ENCODE peak calls at places on chromosomes 7 and 10, in ten cellular contexts. One of them, this sample, is unnamed.

GRCh38 chr7:5773661-5774086 is 7.8 kb downstream of the RNF216 start:
- DNase-seq in GM13977: no peak
- DNase-seq in OCI-LY7: no peak
- DNase-seq in effector CD4-positive, alpha-beta T cell: no peak
- DNase-seq in activated naive CD8-positive, alpha-beta T cell treated with anti-CD3 and anti-CD28 coated beads, Interleukin-2, amount 50 U/mL, for 24 hours: peak; percentile 75
- DNase-seq in stimulated activated CD8-positive, alpha-beta memory T cell treated with anti-CD3 and anti-CD28 coated beads, Interleukin-7, amount 100 ng/mL, for 24 hours: no peak
- DNase-seq in stimulated activated CD4-positive, alpha-beta T cell treated with anti-CD3 and anti-CD28 coated beads, Interleukin-1b, Interleukin-23, amount 100 ng/mL, for 48 hours: peak; percentile 59
- DNase-seq in activated CD4-positive, CD25-positive, alpha-beta regulatory T cell treated with anti-CD3 and anti-CD28 coated beads, Interleukin-2, amount 50 U/mL, for 16 hours: no peak
- DNase-seq in NCI-H510A: no peak
- DNase-seq in effector memory CD8-positive, alpha-beta T cell: no peak
- DNase-seq in this sample: peak; percentile 97

GRCh38 chr7:376306-376969 is 86.5 kb downstream of the FOXL3 start:
- DNase-seq in GM13977: no peak
- DNase-seq in OCI-LY7: no peak
- DNase-seq in effector CD4-positive, alpha-beta T cell: no peak
- DNase-seq in activated naive CD8-positive, alpha-beta T cell treated with anti-CD3 and anti-CD28 coated beads, Interleukin-2, amount 50 U/mL, for 24 hours: peak; percentile 2
- DNase-seq in stimulated activated CD8-positive, alpha-beta memory T cell treated with anti-CD3 and anti-CD28 coated beads, Interleukin-7, amount 100 ng/mL, for 24 hours: no peak
- DNase-seq in stimulated activated CD4-positive, alpha-beta T cell treated with anti-CD3 and anti-CD28 coated beads, Interleukin-1b, Interleukin-23, amount 100 ng/mL, for 48 hours: no peak
- DNase-seq in activated CD4-positive, CD25-positive, alpha-beta regulatory T cell treated with anti-CD3 and anti-CD28 coated beads, Interleukin-2, amount 50 U/mL, for 16 hours: no peak
- DNase-seq in NCI-H510A: no peak
- DNase-seq in effector memory CD8-positive, alpha-beta T cell: no peak
- DNase-seq in this sample: no peak

GRCh38 chr7:105839271-105839670 is 37.1 kb downstream of the ATXN7L1 start:
- DNase-seq in GM13977: no peak
- DNase-seq in OCI-LY7: no peak
- DNase-seq in effector CD4-positive, alpha-beta T cell: no peak
- DNase-seq in activated naive CD8-positive, alpha-beta T cell treated with anti-CD3 and anti-CD28 coated beads, Interleukin-2, amount 50 U/mL, for 24 hours: no peak
- DNase-seq in stimulated activated CD8-positive, alpha-beta memory T cell treated with anti-CD3 and anti-CD28 coated beads, Interleukin-7, amount 100 ng/mL, for 24 hours: no peak
- DNase-seq in stimulated activated CD4-positive, alpha-beta T cell treated with anti-CD3 and anti-CD28 coated beads, Interleukin-1b, Interleukin-23, amount 100 ng/mL, for 48 hours: no peak
- DNase-seq in activated CD4-positive, CD25-positive, alpha-beta regulatory T cell treated with anti-CD3 and anti-CD28 coated beads, Interleukin-2, amount 50 U/mL, for 16 hours: no peak
- DNase-seq in NCI-H510A: no peak
- DNase-seq in effector memory CD8-positive, alpha-beta T cell: no peak
- DNase-seq in this sample: no peak

GRCh38 chr10:43076876-43077420 is at the start of gene RET:
- DNase-seq in GM13977: peak; percentile 76
- DNase-seq in OCI-LY7: no peak
- DNase-seq in effector CD4-positive, alpha-beta T cell: no peak
- DNase-seq in activated naive CD8-positive, alpha-beta T cell treated with anti-CD3 and anti-CD28 coated beads, Interleukin-2, amount 50 U/mL, for 24 hours: peak; percentile 4
- DNase-seq in stimulated activated CD8-positive, alpha-beta memory T cell treated with anti-CD3 and anti-CD28 coated beads, Interleukin-7, amount 100 ng/mL, for 24 hours: peak; percentile 5
- DNase-seq in stimulated activated CD4-positive, alpha-beta T cell treated with anti-CD3 and anti-CD28 coated beads, Interleukin-1b, Interleukin-23, amount 100 ng/mL, for 48 hours: peak; percentile 12
- DNase-seq in activated CD4-positive, CD25-positive, alpha-beta regulatory T cell treated with anti-CD3 and anti-CD28 coated beads, Interleukin-2, amount 50 U/mL, for 16 hours: no peak
- DNase-seq in NCI-H510A: no peak
- DNase-seq in effector memory CD8-positive, alpha-beta T cell: no peak
- DNase-seq in this sample: no peak

GRCh38 chr7:50415844-50416243 is 34.3 kb downstream of the FIGNL1 start:
- DNase-seq in GM13977: no peak
- DNase-seq in OCI-LY7: no peak
- DNase-seq in effector CD4-positive, alpha-beta T cell: no peak
- DNase-seq in activated naive CD8-positive, alpha-beta T cell treated with anti-CD3 and anti-CD28 coated beads, Interleukin-2, amount 50 U/mL, for 24 hours: no peak
- DNase-seq in stimulated activated CD8-positive, alpha-beta memory T cell treated with anti-CD3 and anti-CD28 coated beads, Interleukin-7, amount 100 ng/mL, for 24 hours: no peak
- DNase-seq in stimulated activated CD4-positive, alpha-beta T cell treated with anti-CD3 and anti-CD28 coated beads, Interleukin-1b, Interleukin-23, amount 100 ng/mL, for 48 hours: no peak
- DNase-seq in activated CD4-positive, CD25-positive, alpha-beta regulatory T cell treated with anti-CD3 and anti-CD28 coated beads, Interleukin-2, amount 50 U/mL, for 16 hours: no peak
- DNase-seq in NCI-H510A: no peak
- DNase-seq in effector memory CD8-positive, alpha-beta T cell: no peak
- DNase-seq in this sample: no peak

GRCh38 chr10:43931308-43931930 is 282.7 kb upstream of the ZNF32 start:
- DNase-seq in GM13977: no peak
- DNase-seq in OCI-LY7: no peak
- DNase-seq in effector CD4-positive, alpha-beta T cell: no peak
- DNase-seq in activated naive CD8-positive, alpha-beta T cell treated with anti-CD3 and anti-CD28 coated beads, Interleukin-2, amount 50 U/mL, for 24 hours: no peak
- DNase-seq in stimulated activated CD8-positive, alpha-beta memory T cell treated with anti-CD3 and anti-CD28 coated beads, Interleukin-7, amount 100 ng/mL, for 24 hours: no peak
- DNase-seq in stimulated activated CD4-positive, alpha-beta T cell treated with anti-CD3 and anti-CD28 coated beads, Interleukin-1b, Interleukin-23, amount 100 ng/mL, for 48 hours: no peak
- DNase-seq in activated CD4-positive, CD25-positive, alpha-beta regulatory T cell treated with anti-CD3 and anti-CD28 coated beads, Interleukin-2, amount 50 U/mL, for 16 hours: no peak
- DNase-seq in NCI-H510A: no peak
- DNase-seq in effector memory CD8-positive, alpha-beta T cell: no peak
- DNase-seq in this sample: no peak

GRCh38 chr7:156907656-156908055 is 14.7 kb upstream of the LMBR1 start:
- DNase-seq in GM13977: no peak
- DNase-seq in OCI-LY7: no peak
- DNase-seq in effector CD4-positive, alpha-beta T cell: no peak
- DNase-seq in activated naive CD8-positive, alpha-beta T cell treated with anti-CD3 and anti-CD28 coated beads, Interleukin-2, amount 50 U/mL, for 24 hours: no peak
- DNase-seq in stimulated activated CD8-positive, alpha-beta memory T cell treated with anti-CD3 and anti-CD28 coated beads, Interleukin-7, amount 100 ng/mL, for 24 hours: no peak
- DNase-seq in stimulated activated CD4-positive, alpha-beta T cell treated with anti-CD3 and anti-CD28 coated beads, Interleukin-1b, Interleukin-23, amount 100 ng/mL, for 48 hours: no peak
- DNase-seq in activated CD4-positive, CD25-positive, alpha-beta regulatory T cell treated with anti-CD3 and anti-CD28 coated beads, Interleukin-2, amount 50 U/mL, for 16 hours: no peak
- DNase-seq in NCI-H510A: no peak
- DNase-seq in effector memory CD8-positive, alpha-beta T cell: no peak
- DNase-seq in this sample: no peak

GRCh38 chr7:36946401-36946739 is 222.1 kb upstream of the AOAH start:
- DNase-seq in GM13977: no peak
- DNase-seq in OCI-LY7: no peak
- DNase-seq in effector CD4-positive, alpha-beta T cell: no peak
- DNase-seq in activated naive CD8-positive, alpha-beta T cell treated with anti-CD3 and anti-CD28 coated beads, Interleukin-2, amount 50 U/mL, for 24 hours: no peak
- DNase-seq in stimulated activated CD8-positive, alpha-beta memory T cell treated with anti-CD3 and anti-CD28 coated beads, Interleukin-7, amount 100 ng/mL, for 24 hours: no peak
- DNase-seq in stimulated activated CD4-positive, alpha-beta T cell treated with anti-CD3 and anti-CD28 coated beads, Interleukin-1b, Interleukin-23, amount 100 ng/mL, for 48 hours: no peak
- DNase-seq in activated CD4-positive, CD25-positive, alpha-beta regulatory T cell treated with anti-CD3 and anti-CD28 coated beads, Interleukin-2, amount 50 U/mL, for 16 hours: no peak
- DNase-seq in NCI-H510A: peak; percentile 40
- DNase-seq in effector memory CD8-positive, alpha-beta T cell: no peak
- DNase-seq in this sample: no peak

GRCh38 chr7:20083781-20084180 is 133.4 kb downstream of the MACC1 start:
- DNase-seq in GM13977: no peak
- DNase-seq in OCI-LY7: no peak
- DNase-seq in effector CD4-positive, alpha-beta T cell: no peak
- DNase-seq in activated naive CD8-positive, alpha-beta T cell treated with anti-CD3 and anti-CD28 coated beads, Interleukin-2, amount 50 U/mL, for 24 hours: no peak
- DNase-seq in stimulated activated CD8-positive, alpha-beta memory T cell treated with anti-CD3 and anti-CD28 coated beads, Interleukin-7, amount 100 ng/mL, for 24 hours: no peak
- DNase-seq in stimulated activated CD4-positive, alpha-beta T cell treated with anti-CD3 and anti-CD28 coated beads, Interleukin-1b, Interleukin-23, amount 100 ng/mL, for 48 hours: peak; percentile 6
- DNase-seq in activated CD4-positive, CD25-positive, alpha-beta regulatory T cell treated with anti-CD3 and anti-CD28 coated beads, Interleukin-2, amount 50 U/mL, for 16 hours: no peak
- DNase-seq in NCI-H510A: no peak
- DNase-seq in effector memory CD8-positive, alpha-beta T cell: no peak
- DNase-seq in this sample: no peak

GRCh38 chr10:16653223-16653622 is 131.5 kb upstream of the C1QL3 start:
- DNase-seq in GM13977: no peak
- DNase-seq in OCI-LY7: no peak
- DNase-seq in effector CD4-positive, alpha-beta T cell: no peak
- DNase-seq in activated naive CD8-positive, alpha-beta T cell treated with anti-CD3 and anti-CD28 coated beads, Interleukin-2, amount 50 U/mL, for 24 hours: no peak
- DNase-seq in stimulated activated CD8-positive, alpha-beta memory T cell treated with anti-CD3 and anti-CD28 coated beads, Interleukin-7, amount 100 ng/mL, for 24 hours: no peak
- DNase-seq in stimulated activated CD4-positive, alpha-beta T cell treated with anti-CD3 and anti-CD28 coated beads, Interleukin-1b, Interleukin-23, amount 100 ng/mL, for 48 hours: no peak
- DNase-seq in activated CD4-positive, CD25-positive, alpha-beta regulatory T cell treated with anti-CD3 and anti-CD28 coated beads, Interleukin-2, amount 50 U/mL, for 16 hours: no peak
- DNase-seq in NCI-H510A: no peak
- DNase-seq in effector memory CD8-positive, alpha-beta T cell: no peak
- DNase-seq in this sample: no peak

GRCh38 chr7:90771281-90771680 is 175.2 kb downstream of the CDK14 start:
- DNase-seq in GM13977: no peak
- DNase-seq in OCI-LY7: no peak
- DNase-seq in effector CD4-positive, alpha-beta T cell: no peak
- DNase-seq in activated naive CD8-positive, alpha-beta T cell treated with anti-CD3 and anti-CD28 coated beads, Interleukin-2, amount 50 U/mL, for 24 hours: no peak
- DNase-seq in stimulated activated CD8-positive, alpha-beta memory T cell treated with anti-CD3 and anti-CD28 coated beads, Interleukin-7, amount 100 ng/mL, for 24 hours: no peak
- DNase-seq in stimulated activated CD4-positive, alpha-beta T cell treated with anti-CD3 and anti-CD28 coated beads, Interleukin-1b, Interleukin-23, amount 100 ng/mL, for 48 hours: no peak
- DNase-seq in activated CD4-positive, CD25-positive, alpha-beta regulatory T cell treated with anti-CD3 and anti-CD28 coated beads, Interleukin-2, amount 50 U/mL, for 16 hours: no peak
- DNase-seq in NCI-H510A: no peak
- DNase-seq in effector memory CD8-positive, alpha-beta T cell: no peak
- DNase-seq in this sample: no peak

GRCh38 chr7:75867390-75867717 is 11.5 kb upstream of the RHBDD2 start:
- DNase-seq in GM13977: no peak
- DNase-seq in OCI-LY7: no peak
- DNase-seq in effector CD4-positive, alpha-beta T cell: no peak
- DNase-seq in activated naive CD8-positive, alpha-beta T cell treated with anti-CD3 and anti-CD28 coated beads, Interleukin-2, amount 50 U/mL, for 24 hours: no peak
- DNase-seq in stimulated activated CD8-positive, alpha-beta memory T cell treated with anti-CD3 and anti-CD28 coated beads, Interleukin-7, amount 100 ng/mL, for 24 hours: no peak
- DNase-seq in stimulated activated CD4-positive, alpha-beta T cell treated with anti-CD3 and anti-CD28 coated beads, Interleukin-1b, Interleukin-23, amount 100 ng/mL, for 48 hours: no peak
- DNase-seq in activated CD4-positive, CD25-positive, alpha-beta regulatory T cell treated with anti-CD3 and anti-CD28 coated beads, Interleukin-2, amount 50 U/mL, for 16 hours: no peak
- DNase-seq in NCI-H510A: no peak
- DNase-seq in effector memory CD8-positive, alpha-beta T cell: no peak
- DNase-seq in this sample: no peak

GRCh38 chr7:116709336-116709735 is 37.3 kb downstream of the MET start:
- DNase-seq in GM13977: no peak
- DNase-seq in OCI-LY7: no peak
- DNase-seq in effector CD4-positive, alpha-beta T cell: no peak
- DNase-seq in activated naive CD8-positive, alpha-beta T cell treated with anti-CD3 and anti-CD28 coated beads, Interleukin-2, amount 50 U/mL, for 24 hours: no peak
- DNase-seq in stimulated activated CD8-positive, alpha-beta memory T cell treated with anti-CD3 and anti-CD28 coated beads, Interleukin-7, amount 100 ng/mL, for 24 hours: no peak
- DNase-seq in stimulated activated CD4-positive, alpha-beta T cell treated with anti-CD3 and anti-CD28 coated beads, Interleukin-1b, Interleukin-23, amount 100 ng/mL, for 48 hours: no peak
- DNase-seq in activated CD4-positive, CD25-positive, alpha-beta regulatory T cell treated with anti-CD3 and anti-CD28 coated beads, Interleukin-2, amount 50 U/mL, for 16 hours: no peak
- DNase-seq in NCI-H510A: no peak
- DNase-seq in effector memory CD8-positive, alpha-beta T cell: no peak
- DNase-seq in this sample: no peak

GRCh38 chr7:4178887-4179286 is 503.2 kb upstream of the FOXK1 start:
- DNase-seq in GM13977: no peak
- DNase-seq in OCI-LY7: no peak
- DNase-seq in effector CD4-positive, alpha-beta T cell: no peak
- DNase-seq in activated naive CD8-positive, alpha-beta T cell treated with anti-CD3 and anti-CD28 coated beads, Interleukin-2, amount 50 U/mL, for 24 hours: no peak
- DNase-seq in stimulated activated CD8-positive, alpha-beta memory T cell treated with anti-CD3 and anti-CD28 coated beads, Interleukin-7, amount 100 ng/mL, for 24 hours: no peak
- DNase-seq in stimulated activated CD4-positive, alpha-beta T cell treated with anti-CD3 and anti-CD28 coated beads, Interleukin-1b, Interleukin-23, amount 100 ng/mL, for 48 hours: no peak
- DNase-seq in activated CD4-positive, CD25-positive, alpha-beta regulatory T cell treated with anti-CD3 and anti-CD28 coated beads, Interleukin-2, amount 50 U/mL, for 16 hours: no peak
- DNase-seq in NCI-H510A: no peak
- DNase-seq in effector memory CD8-positive, alpha-beta T cell: no peak
- DNase-seq in this sample: no peak

GRCh38 chr7:155349601-155350331 is 52.1 kb downstream of the INSIG1 start:
- DNase-seq in GM13977: no peak
- DNase-seq in OCI-LY7: no peak
- DNase-seq in effector CD4-positive, alpha-beta T cell: no peak
- DNase-seq in activated naive CD8-positive, alpha-beta T cell treated with anti-CD3 and anti-CD28 coated beads, Interleukin-2, amount 50 U/mL, for 24 hours: no peak
- DNase-seq in stimulated activated CD8-positive, alpha-beta memory T cell treated with anti-CD3 and anti-CD28 coated beads, Interleukin-7, amount 100 ng/mL, for 24 hours: no peak
- DNase-seq in stimulated activated CD4-positive, alpha-beta T cell treated with anti-CD3 and anti-CD28 coated beads, Interleukin-1b, Interleukin-23, amount 100 ng/mL, for 48 hours: no peak
- DNase-seq in activated CD4-positive, CD25-positive, alpha-beta regulatory T cell treated with anti-CD3 and anti-CD28 coated beads, Interleukin-2, amount 50 U/mL, for 16 hours: no peak
- DNase-seq in NCI-H510A: no peak
- DNase-seq in effector memory CD8-positive, alpha-beta T cell: no peak
- DNase-seq in this sample: no peak

GRCh38 chr7:113086431-113086888 is at the start of gene GPR85:
- DNase-seq in GM13977: peak; percentile 44
- DNase-seq in OCI-LY7: no peak
- DNase-seq in effector CD4-positive, alpha-beta T cell: no peak
- DNase-seq in activated naive CD8-positive, alpha-beta T cell treated with anti-CD3 and anti-CD28 coated beads, Interleukin-2, amount 50 U/mL, for 24 hours: peak; percentile 28
- DNase-seq in stimulated activated CD8-positive, alpha-beta memory T cell treated with anti-CD3 and anti-CD28 coated beads, Interleukin-7, amount 100 ng/mL, for 24 hours: peak; percentile 0
- DNase-seq in stimulated activated CD4-positive, alpha-beta T cell treated with anti-CD3 and anti-CD28 coated beads, Interleukin-1b, Interleukin-23, amount 100 ng/mL, for 48 hours: peak; percentile 22
- DNase-seq in activated CD4-positive, CD25-positive, alpha-beta regulatory T cell treated with anti-CD3 and anti-CD28 coated beads, Interleukin-2, amount 50 U/mL, for 16 hours: no peak
- DNase-seq in NCI-H510A: peak; percentile 6
- DNase-seq in effector memory CD8-positive, alpha-beta T cell: no peak
- DNase-seq in this sample: no peak

GRCh38 chr10:17238445-17239275 is 10.6 kb downstream of the VIM start:
- DNase-seq in GM13977: no peak
- DNase-seq in OCI-LY7: no peak
- DNase-seq in effector CD4-positive, alpha-beta T cell: no peak
- DNase-seq in activated naive CD8-positive, alpha-beta T cell treated with anti-CD3 and anti-CD28 coated beads, Interleukin-2, amount 50 U/mL, for 24 hours: no peak
- DNase-seq in stimulated activated CD8-positive, alpha-beta memory T cell treated with anti-CD3 and anti-CD28 coated beads, Interleukin-7, amount 100 ng/mL, for 24 hours: no peak
- DNase-seq in stimulated activated CD4-positive, alpha-beta T cell treated with anti-CD3 and anti-CD28 coated beads, Interleukin-1b, Interleukin-23, amount 100 ng/mL, for 48 hours: no peak
- DNase-seq in activated CD4-positive, CD25-positive, alpha-beta regulatory T cell treated with anti-CD3 and anti-CD28 coated beads, Interleukin-2, amount 50 U/mL, for 16 hours: no peak
- DNase-seq in NCI-H510A: no peak
- DNase-seq in effector memory CD8-positive, alpha-beta T cell: no peak
- DNase-seq in this sample: no peak

GRCh38 chr10:116757246-116757645 is 14.9 kb upstream of the HSPA12A start:
- DNase-seq in GM13977: no peak
- DNase-seq in OCI-LY7: no peak
- DNase-seq in effector CD4-positive, alpha-beta T cell: no peak
- DNase-seq in activated naive CD8-positive, alpha-beta T cell treated with anti-CD3 and anti-CD28 coated beads, Interleukin-2, amount 50 U/mL, for 24 hours: no peak
- DNase-seq in stimulated activated CD8-positive, alpha-beta memory T cell treated with anti-CD3 and anti-CD28 coated beads, Interleukin-7, amount 100 ng/mL, for 24 hours: no peak
- DNase-seq in stimulated activated CD4-positive, alpha-beta T cell treated with anti-CD3 and anti-CD28 coated beads, Interleukin-1b, Interleukin-23, amount 100 ng/mL, for 48 hours: no peak
- DNase-seq in activated CD4-positive, CD25-positive, alpha-beta regulatory T cell treated with anti-CD3 and anti-CD28 coated beads, Interleukin-2, amount 50 U/mL, for 16 hours: no peak
- DNase-seq in NCI-H510A: no peak
- DNase-seq in effector memory CD8-positive, alpha-beta T cell: no peak
- DNase-seq in this sample: no peak

GRCh38 chr7:138077809-138078208 is 1.6 kb downstream of the AKR1D1 start:
- DNase-seq in GM13977: no peak
- DNase-seq in OCI-LY7: no peak
- DNase-seq in effector CD4-positive, alpha-beta T cell: no peak
- DNase-seq in activated naive CD8-positive, alpha-beta T cell treated with anti-CD3 and anti-CD28 coated beads, Interleukin-2, amount 50 U/mL, for 24 hours: no peak
- DNase-seq in stimulated activated CD8-positive, alpha-beta memory T cell treated with anti-CD3 and anti-CD28 coated beads, Interleukin-7, amount 100 ng/mL, for 24 hours: no peak
- DNase-seq in stimulated activated CD4-positive, alpha-beta T cell treated with anti-CD3 and anti-CD28 coated beads, Interleukin-1b, Interleukin-23, amount 100 ng/mL, for 48 hours: no peak
- DNase-seq in activated CD4-positive, CD25-positive, alpha-beta regulatory T cell treated with anti-CD3 and anti-CD28 coated beads, Interleukin-2, amount 50 U/mL, for 16 hours: no peak
- DNase-seq in NCI-H510A: no peak
- DNase-seq in effector memory CD8-positive, alpha-beta T cell: no peak
- DNase-seq in this sample: no peak

GRCh38 chr7:94276797-94277196 is 117.9 kb upstream of the COL1A2 start:
- DNase-seq in GM13977: no peak
- DNase-seq in OCI-LY7: peak; percentile 38
- DNase-seq in effector CD4-positive, alpha-beta T cell: no peak
- DNase-seq in activated naive CD8-positive, alpha-beta T cell treated with anti-CD3 and anti-CD28 coated beads, Interleukin-2, amount 50 U/mL, for 24 hours: no peak
- DNase-seq in stimulated activated CD8-positive, alpha-beta memory T cell treated with anti-CD3 and anti-CD28 coated beads, Interleukin-7, amount 100 ng/mL, for 24 hours: no peak
- DNase-seq in stimulated activated CD4-positive, alpha-beta T cell treated with anti-CD3 and anti-CD28 coated beads, Interleukin-1b, Interleukin-23, amount 100 ng/mL, for 48 hours: no peak
- DNase-seq in activated CD4-positive, CD25-positive, alpha-beta regulatory T cell treated with anti-CD3 and anti-CD28 coated beads, Interleukin-2, amount 50 U/mL, for 16 hours: no peak
- DNase-seq in NCI-H510A: no peak
- DNase-seq in effector memory CD8-positive, alpha-beta T cell: no peak
- DNase-seq in this sample: no peak

GRCh38 chr10:78520737-78521430 is 487.2 kb downstream of the RPS24 start:
- DNase-seq in GM13977: no peak
- DNase-seq in OCI-LY7: peak; percentile 9
- DNase-seq in effector CD4-positive, alpha-beta T cell: no peak
- DNase-seq in activated naive CD8-positive, alpha-beta T cell treated with anti-CD3 and anti-CD28 coated beads, Interleukin-2, amount 50 U/mL, for 24 hours: no peak
- DNase-seq in stimulated activated CD8-positive, alpha-beta memory T cell treated with anti-CD3 and anti-CD28 coated beads, Interleukin-7, amount 100 ng/mL, for 24 hours: no peak
- DNase-seq in stimulated activated CD4-positive, alpha-beta T cell treated with anti-CD3 and anti-CD28 coated beads, Interleukin-1b, Interleukin-23, amount 100 ng/mL, for 48 hours: peak; percentile 42
- DNase-seq in activated CD4-positive, CD25-positive, alpha-beta regulatory T cell treated with anti-CD3 and anti-CD28 coated beads, Interleukin-2, amount 50 U/mL, for 16 hours: no peak
- DNase-seq in NCI-H510A: no peak
- DNase-seq in effector memory CD8-positive, alpha-beta T cell: no peak
- DNase-seq in this sample: peak; percentile 87

GRCh38 chr7:94348142-94348541 is 46.6 kb upstream of the COL1A2 start:
- DNase-seq in GM13977: no peak
- DNase-seq in OCI-LY7: no peak
- DNase-seq in effector CD4-positive, alpha-beta T cell: no peak
- DNase-seq in activated naive CD8-positive, alpha-beta T cell treated with anti-CD3 and anti-CD28 coated beads, Interleukin-2, amount 50 U/mL, for 24 hours: no peak
- DNase-seq in stimulated activated CD8-positive, alpha-beta memory T cell treated with anti-CD3 and anti-CD28 coated beads, Interleukin-7, amount 100 ng/mL, for 24 hours: no peak
- DNase-seq in stimulated activated CD4-positive, alpha-beta T cell treated with anti-CD3 and anti-CD28 coated beads, Interleukin-1b, Interleukin-23, amount 100 ng/mL, for 48 hours: no peak
- DNase-seq in activated CD4-positive, CD25-positive, alpha-beta regulatory T cell treated with anti-CD3 and anti-CD28 coated beads, Interleukin-2, amount 50 U/mL, for 16 hours: no peak
- DNase-seq in NCI-H510A: no peak
- DNase-seq in effector memory CD8-positive, alpha-beta T cell: no peak
- DNase-seq in this sample: no peak

GRCh38 chr10:37860494-37861190 is 3.2 kb upstream of the ZNF248 start:
- DNase-seq in GM13977: peak; percentile 16
- DNase-seq in OCI-LY7: no peak
- DNase-seq in effector CD4-positive, alpha-beta T cell: no peak
- DNase-seq in activated naive CD8-positive, alpha-beta T cell treated with anti-CD3 and anti-CD28 coated beads, Interleukin-2, amount 50 U/mL, for 24 hours: no peak
- DNase-seq in stimulated activated CD8-positive, alpha-beta memory T cell treated with anti-CD3 and anti-CD28 coated beads, Interleukin-7, amount 100 ng/mL, for 24 hours: no peak
- DNase-seq in stimulated activated CD4-positive, alpha-beta T cell treated with anti-CD3 and anti-CD28 coated beads, Interleukin-1b, Interleukin-23, amount 100 ng/mL, for 48 hours: no peak
- DNase-seq in activated CD4-positive, CD25-positive, alpha-beta regulatory T cell treated with anti-CD3 and anti-CD28 coated beads, Interleukin-2, amount 50 U/mL, for 16 hours: no peak
- DNase-seq in NCI-H510A: no peak
- DNase-seq in effector memory CD8-positive, alpha-beta T cell: no peak
- DNase-seq in this sample: no peak

GRCh38 chr7:66415659-66416265 is 210.6 kb downstream of the TPST1 start:
- DNase-seq in GM13977: no peak
- DNase-seq in OCI-LY7: no peak
- DNase-seq in effector CD4-positive, alpha-beta T cell: no peak
- DNase-seq in activated naive CD8-positive, alpha-beta T cell treated with anti-CD3 and anti-CD28 coated beads, Interleukin-2, amount 50 U/mL, for 24 hours: no peak
- DNase-seq in stimulated activated CD8-positive, alpha-beta memory T cell treated with anti-CD3 and anti-CD28 coated beads, Interleukin-7, amount 100 ng/mL, for 24 hours: no peak
- DNase-seq in stimulated activated CD4-positive, alpha-beta T cell treated with anti-CD3 and anti-CD28 coated beads, Interleukin-1b, Interleukin-23, amount 100 ng/mL, for 48 hours: no peak
- DNase-seq in activated CD4-positive, CD25-positive, alpha-beta regulatory T cell treated with anti-CD3 and anti-CD28 coated beads, Interleukin-2, amount 50 U/mL, for 16 hours: no peak
- DNase-seq in NCI-H510A: no peak
- DNase-seq in effector memory CD8-positive, alpha-beta T cell: no peak
- DNase-seq in this sample: no peak

GRCh38 chr10:114635101-114635500 is 23.0 kb downstream of the ABLIM1 start:
- DNase-seq in GM13977: no peak
- DNase-seq in OCI-LY7: no peak
- DNase-seq in effector CD4-positive, alpha-beta T cell: no peak
- DNase-seq in activated naive CD8-positive, alpha-beta T cell treated with anti-CD3 and anti-CD28 coated beads, Interleukin-2, amount 50 U/mL, for 24 hours: no peak
- DNase-seq in stimulated activated CD8-positive, alpha-beta memory T cell treated with anti-CD3 and anti-CD28 coated beads, Interleukin-7, amount 100 ng/mL, for 24 hours: no peak
- DNase-seq in stimulated activated CD4-positive, alpha-beta T cell treated with anti-CD3 and anti-CD28 coated beads, Interleukin-1b, Interleukin-23, amount 100 ng/mL, for 48 hours: no peak
- DNase-seq in activated CD4-positive, CD25-positive, alpha-beta regulatory T cell treated with anti-CD3 and anti-CD28 coated beads, Interleukin-2, amount 50 U/mL, for 16 hours: no peak
- DNase-seq in NCI-H510A: no peak
- DNase-seq in effector memory CD8-positive, alpha-beta T cell: no peak
- DNase-seq in this sample: no peak

GRCh38 chr10:7968510-7968909 is 86.0 kb upstream of the GATA3 start:
- DNase-seq in GM13977: no peak
- DNase-seq in OCI-LY7: no peak
- DNase-seq in effector CD4-positive, alpha-beta T cell: no peak
- DNase-seq in activated naive CD8-positive, alpha-beta T cell treated with anti-CD3 and anti-CD28 coated beads, Interleukin-2, amount 50 U/mL, for 24 hours: no peak
- DNase-seq in stimulated activated CD8-positive, alpha-beta memory T cell treated with anti-CD3 and anti-CD28 coated beads, Interleukin-7, amount 100 ng/mL, for 24 hours: no peak
- DNase-seq in stimulated activated CD4-positive, alpha-beta T cell treated with anti-CD3 and anti-CD28 coated beads, Interleukin-1b, Interleukin-23, amount 100 ng/mL, for 48 hours: no peak
- DNase-seq in activated CD4-positive, CD25-positive, alpha-beta regulatory T cell treated with anti-CD3 and anti-CD28 coated beads, Interleukin-2, amount 50 U/mL, for 16 hours: no peak
- DNase-seq in NCI-H510A: no peak
- DNase-seq in effector memory CD8-positive, alpha-beta T cell: no peak
- DNase-seq in this sample: no peak

GRCh38 chr7:43954524-43955228 is 28.4 kb downstream of the UBE2D4 start:
- DNase-seq in GM13977: peak; percentile 63
- DNase-seq in OCI-LY7: peak; percentile 68
- DNase-seq in effector CD4-positive, alpha-beta T cell: no peak
- DNase-seq in activated naive CD8-positive, alpha-beta T cell treated with anti-CD3 and anti-CD28 coated beads, Interleukin-2, amount 50 U/mL, for 24 hours: peak; percentile 16
- DNase-seq in stimulated activated CD8-positive, alpha-beta memory T cell treated with anti-CD3 and anti-CD28 coated beads, Interleukin-7, amount 100 ng/mL, for 24 hours: no peak
- DNase-seq in stimulated activated CD4-positive, alpha-beta T cell treated with anti-CD3 and anti-CD28 coated beads, Interleukin-1b, Interleukin-23, amount 100 ng/mL, for 48 hours: peak; percentile 25
- DNase-seq in activated CD4-positive, CD25-positive, alpha-beta regulatory T cell treated with anti-CD3 and anti-CD28 coated beads, Interleukin-2, amount 50 U/mL, for 16 hours: no peak
- DNase-seq in NCI-H510A: peak; percentile 21
- DNase-seq in effector memory CD8-positive, alpha-beta T cell: no peak
- DNase-seq in this sample: peak; percentile 27

GRCh38 chr10:60114765-60115586 is 208.6 kb upstream of the CCDC6 start:
- DNase-seq in GM13977: peak; percentile 28
- DNase-seq in OCI-LY7: peak; percentile 56
- DNase-seq in effector CD4-positive, alpha-beta T cell: no peak
- DNase-seq in activated naive CD8-positive, alpha-beta T cell treated with anti-CD3 and anti-CD28 coated beads, Interleukin-2, amount 50 U/mL, for 24 hours: no peak
- DNase-seq in stimulated activated CD8-positive, alpha-beta memory T cell treated with anti-CD3 and anti-CD28 coated beads, Interleukin-7, amount 100 ng/mL, for 24 hours: no peak
- DNase-seq in stimulated activated CD4-positive, alpha-beta T cell treated with anti-CD3 and anti-CD28 coated beads, Interleukin-1b, Interleukin-23, amount 100 ng/mL, for 48 hours: no peak
- DNase-seq in activated CD4-positive, CD25-positive, alpha-beta regulatory T cell treated with anti-CD3 and anti-CD28 coated beads, Interleukin-2, amount 50 U/mL, for 16 hours: no peak
- DNase-seq in NCI-H510A: no peak
- DNase-seq in effector memory CD8-positive, alpha-beta T cell: no peak
- DNase-seq in this sample: no peak